ENCODE peak calls at places on chromosome 17, in ten cellular contexts. S is pancreas, Q is left ventricle myocardium inferior, U is foreskin keratinocyte, T is neural progenitor cell, R is psoas muscle, B is mucosa of descending colon, Y is A673, I is ovary, V is body of pancreas. M is an unnamed sample. For H3K4me1, the result is how much of the 10 kb centered on the place peaks cover.

GRCh38 chr17:48633266-48633816 is 7.2 kb upstream of the HOXB9 start:
- DNase-seq in Y (no peak), R (no peak), S (no peak), I (no peak), V (no peak), U (no peak), Q (no peak), T (no peak), B (no peak), M (no peak)

GRCh38 chr17:19448341-19449268 is 37.6 kb downstream of the RNF112 start:
- DNase-seq in Y (peak), Q (no peak), U (peak), V (peak), B (no peak), I (no peak), R (no peak), T (no peak), S (peak), M (peak)

GRCh38 chr17:21089933-21090888 is 36.6 kb upstream of the DHRS7B start:
- DNase-seq in U (no peak), I (no peak), S (no peak), V (no peak), T (no peak), R (no peak), B (no peak), Q (no peak), Y (no peak), M (no peak)

GRCh38 chr17:7523033-7523432 is 25.8 kb upstream of the TNFSF12 start:
- DNase-seq in U (no peak), T (peak), S (no peak), V (peak), R (no peak), I (no peak), Q (no peak), B (no peak), Y (peak), M (no peak)

GRCh38 chr17:2050246-2050866 is 4.5 kb upstream of the HIC1 start:
- DNase-seq in T (peak), R (peak), Q (peak), U (no peak), Y (peak), V (peak), I (peak), S (peak), B (peak), M (peak)

GRCh38 chr17:19744922-19745757 is 3.0 kb downstream of the ALDH3A1 start:
- DNase-seq in V (peak), Y (peak), S (peak), Q (peak), R (peak), B (peak), T (peak), I (peak), U (peak), M (peak)

GRCh38 chr17:2102931-2103398 is 48.1 kb downstream of the HIC1 start:
- DNase-seq in R (no peak), Q (no peak), U (peak), I (peak), B (no peak), Y (peak), V (no peak), S (no peak), T (no peak), M (no peak)

GRCh38 chr17:8994319-8994718 is 27.0 kb upstream of the NTN1 start:
- DNase-seq in U (peak), Y (peak), T (peak), V (peak), Q (peak), S (peak), I (peak), B (peak), R (peak), M (peak)

GRCh38 chr17:71440513-71440912 is 680.3 kb upstream of the SOX9 start:
- DNase-seq in Q (no peak), T (no peak), R (no peak), I (no peak), Y (no peak), B (peak), S (no peak), V (no peak), U (no peak), M (no peak)

GRCh38 chr17:32805029-32805976 is 71.6 kb downstream of the MYO1D start:
- DNase-seq in S (no peak), B (no peak), V (no peak), Y (no peak), U (peak), T (no peak), Q (no peak), I (no peak), R (no peak), M (no peak)

GRCh38 chr17:55585629-55586028 is 74.4 kb upstream of the SMIM36 start:
- DNase-seq in R (no peak), I (no peak), T (no peak), V (no peak), S (no peak), Q (no peak), B (no peak), Y (no peak), U (no peak), M (no peak)

GRCh38 chr17:55587608-55588139 is 76.4 kb upstream of the SMIM36 start:
- DNase-seq in T (no peak), I (peak), U (no peak), B (no peak), R (no peak), S (no peak), V (no peak), Q (peak), Y (no peak), M (peak)

GRCh38 chr17:55584055-55584685 is 72.9 kb upstream of the SMIM36 start:
- DNase-seq in Y (peak), V (no peak), U (peak), I (no peak), R (no peak), S (no peak), T (no peak), Q (no peak), B (no peak), M (no peak)

GRCh38 chr17:55582910-55583309 is 71.7 kb upstream of the SMIM36 start:
- DNase-seq in U (no peak), Y (no peak), B (no peak), I (no peak), T (no peak), V (no peak), S (no peak), Q (no peak), R (no peak), M (no peak)

DNA sequence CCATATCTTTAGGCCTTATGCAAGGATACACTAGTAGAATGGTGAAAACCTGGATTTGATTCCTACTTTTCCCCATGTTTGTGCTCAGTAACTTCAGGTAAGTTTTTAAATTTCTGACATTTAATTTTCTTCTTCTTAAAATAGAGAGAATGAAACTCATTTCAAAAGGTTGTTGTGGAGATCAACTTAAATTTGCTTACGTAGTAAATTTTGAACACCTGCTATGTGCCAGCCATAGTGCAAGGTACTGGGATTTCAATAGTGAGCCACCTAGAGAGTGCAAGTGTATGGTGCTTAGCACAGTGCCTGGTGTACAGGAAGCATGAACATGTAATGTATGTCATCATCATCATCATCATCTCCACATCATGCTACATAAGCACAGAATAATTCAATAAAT is 73.6 kb upstream of the SMIM36 start:
- DNase-seq in S (no peak), U (no peak), B (no peak), V (no peak), Q (no peak), I (no peak), T (no peak), Y (no peak), R (no peak), M (no peak)
- TF ChIP-seq CTCF in S (no peak), U (no peak), B (no peak), V (no peak), Q (no peak), I (no peak), T (no peak), Y (no peak), R (no peak), M (no peak)

GRCh38 chr17:27462714-27463113 is 6.5 kb downstream of the KSR1 start:
- DNase-seq in Y (no peak), I (no peak), T (no peak), R (no peak), Q (no peak), B (no peak), V (no peak), S (no peak), U (no peak), M (no peak)
- H3K4me1 ChIP-seq in Y (under half), I (under half), T (under half), R (under half), Q (under half), B (under half), V (under half), S (under half), U (under half), M (under half)

GRCh38 chr17:27360507-27360906 is 66.6 kb downstream of the WSB1 start:
- DNase-seq in U (no peak), T (no peak), B (no peak), Q (no peak), R (no peak), S (no peak), I (no peak), V (no peak), Y (no peak), M (no peak)

GRCh38 chr17:27362503-27362902 is 68.6 kb downstream of the WSB1 start:
- DNase-seq in Q (no peak), S (no peak), I (no peak), V (no peak), T (no peak), U (no peak), Y (no peak), R (no peak), B (no peak), M (no peak)

GRCh38 chr17:27362909-27363308 is 69.0 kb downstream of the WSB1 start:
- DNase-seq in T (no peak), R (no peak), B (no peak), Q (no peak), I (no peak), Y (no peak), U (no peak), V (no peak), S (no peak), M (no peak)

GRCh38 chr17:27361695-27362094 is 67.8 kb downstream of the WSB1 start:
- DNase-seq in U (no peak), I (no peak), B (no peak), Q (no peak), R (no peak), V (no peak), Y (no peak), S (no peak), T (no peak), M (no peak)

DNA sequence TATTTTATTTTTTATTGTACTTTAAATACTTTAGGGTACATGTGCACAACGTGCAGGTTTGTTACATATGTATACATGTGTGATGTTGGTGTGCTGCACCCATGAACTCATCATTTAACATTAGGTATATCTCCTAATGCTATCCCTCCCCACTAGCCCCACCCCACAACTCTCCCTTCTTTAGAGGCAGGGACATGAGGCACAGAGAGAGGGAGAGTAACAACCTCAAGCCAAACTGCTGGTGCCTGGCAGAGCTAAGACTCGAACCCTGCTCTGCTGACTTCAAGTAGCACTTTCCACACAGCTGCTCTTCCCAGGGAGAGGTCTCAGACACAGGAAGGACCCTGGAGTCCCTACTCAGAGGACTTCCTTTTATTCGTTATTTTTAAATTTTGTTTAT is 69.4 kb downstream of the WSB1 start:
- DNase-seq in Y (no peak), V (no peak), I (no peak), B (no peak), U (no peak), Q (no peak), S (no peak), R (no peak), T (no peak), M (no peak)
- TF ChIP-seq CTCF in Y (no peak), V (no peak), I (no peak), B (no peak), U (no peak), Q (no peak), S (no peak), R (no peak), T (no peak), M (no peak)

DNA sequence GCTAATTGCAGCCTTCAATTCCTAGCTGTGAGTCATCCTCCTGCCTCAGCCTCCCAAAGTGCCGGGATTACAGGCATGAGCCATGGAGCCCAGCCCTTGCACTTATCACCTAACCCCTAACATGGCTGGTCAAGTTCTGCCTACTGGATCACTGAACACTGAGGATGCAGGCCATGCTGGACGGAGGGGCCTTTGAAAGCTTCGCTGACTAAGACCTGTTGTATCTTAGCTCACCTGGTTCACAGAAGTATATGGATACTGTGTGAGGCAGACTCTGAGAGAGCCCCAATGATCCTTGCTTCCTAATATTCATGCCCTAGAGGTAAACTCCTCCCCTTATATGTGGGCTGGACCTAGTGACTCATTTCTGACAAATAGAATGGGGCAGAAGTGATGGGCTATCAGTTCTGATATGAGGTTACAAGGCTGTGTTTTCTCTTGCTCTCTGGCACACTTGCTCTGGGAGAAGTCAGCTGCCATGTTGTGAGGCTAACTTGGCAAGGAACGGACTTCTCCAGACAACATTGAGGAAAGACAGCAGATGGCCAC is 11.7 kb upstream of the TMIGD1 start:
- DNase-seq in T (no peak), Q (no peak), B (no peak), U (peak), V (no peak), Y (no peak), R (no peak), S (peak), I (no peak), M (no peak)
- H3K4me1 ChIP-seq in T (under half), Q (under half), B (under half), U (under half), V (under half), Y (under half), R (under half), S (under half), I (under half), M (under half)

GRCh38 chr17:14356043-14356637 is 55.3 kb downstream of the HS3ST3B1 start:
- DNase-seq in B (no peak), S (no peak), T (no peak), Y (no peak), R (no peak), U (no peak), Q (no peak), V (no peak), I (no peak), M (no peak)

GRCh38 chr17:14359251-14359939 is 58.5 kb downstream of the HS3ST3B1 start:
- DNase-seq in R (no peak), V (no peak), S (no peak), I (no peak), T (no peak), U (no peak), B (no peak), Q (no peak), Y (no peak), M (no peak)

GRCh38 chr17:14361945-14362508 is 61.1 kb downstream of the HS3ST3B1 start:
- DNase-seq in Y (no peak), Q (no peak), U (no peak), B (no peak), I (no peak), R (no peak), S (no peak), V (no peak), T (no peak), M (no peak)

GRCh38 chr17:14361470-14361869 is 60.6 kb downstream of the HS3ST3B1 start:
- DNase-seq in Y (no peak), R (no peak), B (no peak), U (no peak), V (no peak), T (no peak), I (no peak), S (no peak), Q (no peak), M (no peak)

GRCh38 chr17:14360851-14361250 is 60.0 kb downstream of the HS3ST3B1 start:
- DNase-seq in R (no peak), U (no peak), V (no peak), Y (no peak), B (no peak), I (no peak), T (no peak), Q (no peak), S (no peak), M (no peak)
- TF ChIP-seq CTCF in R (no peak), U (no peak), V (no peak), Y (no peak), B (no peak), I (no peak), T (no peak), Q (no peak), S (no peak), M (no peak)

GRCh38 chr17:78341559-78342437 is 18.1 kb downstream of the SOCS3 start:
- DNase-seq in Q (peak), S (peak), R (peak), B (peak), T (peak), V (peak), Y (no peak), U (peak), I (peak), M (peak)
- H3K4me1 ChIP-seq in Q (half or more), S (under half), R (half or more), B (under half), T (under half), V (under half), Y (under half), U (under half), I (under half), M (under half)

DNA sequence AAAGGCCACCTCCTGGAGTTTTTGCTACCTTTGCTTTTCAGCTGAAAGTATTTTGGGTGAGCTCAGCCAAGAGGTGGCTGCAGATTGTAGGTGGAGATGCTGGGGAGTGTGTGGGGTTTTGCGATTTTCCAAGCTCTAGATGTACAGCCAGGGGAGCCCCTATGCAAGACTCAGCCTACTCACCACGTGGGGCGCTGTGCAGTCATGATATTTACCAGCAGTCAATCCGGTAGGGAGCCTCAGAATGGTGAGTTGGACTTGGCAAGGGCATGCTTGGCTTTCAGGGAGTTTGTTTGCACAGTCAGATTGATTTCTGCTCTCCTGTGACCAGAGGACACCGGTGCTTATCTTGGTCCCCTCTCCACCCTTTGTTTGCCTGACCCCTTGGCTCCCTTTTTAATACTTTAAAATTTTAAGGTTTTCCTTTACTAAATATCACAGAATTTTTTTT is 175.3 kb downstream of the UTP18 start:
- DNase-seq in Q (peak), B (no peak), Y (peak), U (peak), V (peak), S (peak), T (peak), R (no peak), I (no peak), M (no peak)
- TF ChIP-seq CTCF in Q (peak), B (no peak), Y (peak), U (peak), V (peak), S (no peak), T (peak), R (no peak), I (no peak), M (no peak)

GRCh38 chr17:81452551-81452950 is 57.3 kb downstream of the BAHCC1 start:
- DNase-seq in Q (no peak), S (no peak), T (no peak), R (no peak), V (no peak), B (no peak), Y (no peak), I (no peak), U (no peak), M (no peak)
- H3K4me1 ChIP-seq in Q (under half), S (under half), T (under half), R (under half), V (under half), B (under half), Y (under half), I (under half), U (under half), M (under half)

GRCh38 chr17:41411072-41411840 is 13.1 kb downstream of the KRT37 start:
- DNase-seq in B (no peak), Q (no peak), S (no peak), V (no peak), T (no peak), U (no peak), I (no peak), R (no peak), Y (no peak), M (no peak)
- TF ChIP-seq CTCF in B (no peak), Q (no peak), S (no peak), V (no peak), T (no peak), U (no peak), I (no peak), R (no peak), Y (no peak), M (no peak)

GRCh38 chr17:73689596-73690275 is 45.5 kb upstream of the SDK2 start:
- DNase-seq in I (no peak), Q (no peak), S (no peak), R (no peak), U (no peak), Y (no peak), T (no peak), B (no peak), V (no peak), M (no peak)
- H3K4me1 ChIP-seq in I (under half), Q (under half), S (under half), R (under half), U (under half), Y (under half), T (under half), B (under half), V (under half), M (under half)